ENCODE peak calls at places on chromosomes 16 and 17, in nine cellular contexts. Z is GM23248, N is MM.1S, L is neural progenitor cell, G is OCI-LY7, W is hepatocyte, X is HCT116, D is PC-3, Y is SK-N-SH. U is an unnamed sample.

GRCh38 chr16:21104124-21104860 is 46.4 kb downstream of the DNAH3 start:
- DNase-seq in Z (peak), N (no peak), L (peak), G (no peak), W (no peak), X (no peak), D (no peak), Y (peak), U (no peak)

GRCh38 chr17:79747508-79748295 is 17.0 kb downstream of the ENPP7 start:
- DNase-seq in Z (peak), N (no peak), L (peak), G (no peak), W (peak), X (no peak), D (no peak), Y (peak), U (peak)

GRCh38 chr17:54744750-54745149 is 155.9 kb upstream of the TOM1L1 start:
- DNase-seq in Z (no peak), N (no peak), L (no peak), G (no peak), W (no peak), X (no peak), D (no peak), Y (no peak), U (no peak)

GRCh38 chr16:63787014-63787413 is 1334.8 kb downstream of the CDH11 start:
- DNase-seq in Z (no peak), N (no peak), L (no peak), G (peak), W (no peak), X (no peak), D (no peak), Y (no peak), U (peak)

GRCh38 chr17:37527249-37527851 is 37.7 kb downstream of the DUSP14 start:
- DNase-seq in Z (peak), N (peak), L (peak), G (peak), W (peak), X (peak), D (peak), Y (peak), U (peak)

GRCh38 chr16:88569614-88569984 is 604 bp upstream of the ZC3H18 start:
- DNase-seq in Z (peak), N (peak), L (peak), G (no peak), W (peak), X (no peak), D (no peak), Y (peak), U (peak)

GRCh38 chr17:8068736-8069586 is 18.6 kb downstream of the ALOX12B start:
- DNase-seq in Z (no peak), N (no peak), L (no peak), G (no peak), W (no peak), X (no peak), D (no peak), Y (no peak), U (no peak)

GRCh38 chr16:11249233-11250061 is 6.6 kb downstream of the SOCS1 start:
- DNase-seq in Z (no peak), N (no peak), L (no peak), G (no peak), W (no peak), X (no peak), D (no peak), Y (no peak), U (peak)

GRCh38 chr17:19327039-19327776 is 35.3 kb downstream of the B9D1 start:
- DNase-seq in Z (peak), N (no peak), L (no peak), G (no peak), W (no peak), X (peak), D (peak), Y (no peak), U (no peak)

GRCh38 chr17:6641374-6641818 is 536 bp downstream of the TXNDC17 start:
- DNase-seq in Z (peak), N (peak), L (no peak), G (peak), W (peak), X (no peak), D (peak), Y (no peak), U (no peak)

GRCh38 chr16:53053967-53054669 is 673 bp upstream of the CHD9 start:
- DNase-seq in Z (peak), N (peak), L (no peak), G (peak), W (peak), X (no peak), D (peak), Y (peak), U (no peak)

GRCh38 chr16:52068447-52069074 is 478.4 kb downstream of the TOX3 start:
- DNase-seq in Z (peak), N (peak), L (peak), G (no peak), W (peak), X (no peak), D (peak), Y (peak), U (peak)

GRCh38 chr16:69365901-69366300 is 14.3 kb upstream of the TMED6 start:
- DNase-seq in Z (peak), N (no peak), L (no peak), G (no peak), W (no peak), X (no peak), D (no peak), Y (no peak), U (no peak)

GRCh38 chr17:41382396-41382795 is 290 bp upstream of the KRT34 start:
- DNase-seq in Z (peak), N (no peak), L (no peak), G (no peak), W (no peak), X (no peak), D (no peak), Y (no peak), U (no peak)

GRCh38 chr16:12920739-12921138 is 19.3 kb downstream of the SHISA9 start:
- DNase-seq in Z (no peak), N (no peak), L (no peak), G (no peak), W (no peak), X (no peak), D (no peak), Y (no peak), U (no peak)

GRCh38 chr16:31386157-31386984 is 6.8 kb upstream of the ITGAD start:
- DNase-seq in Z (peak), N (peak), L (no peak), G (no peak), W (peak), X (peak), D (peak), Y (no peak), U (peak)

GRCh38 chr17:35898283-35899070 is 18.3 kb upstream of the CCL5 start:
- DNase-seq in Z (no peak), N (no peak), L (no peak), G (no peak), W (no peak), X (no peak), D (peak), Y (no peak), U (no peak)

GRCh38 chr17:76953926-76954325 is 85.7 kb downstream of the MGAT5B start:
- DNase-seq in Z (no peak), N (no peak), L (no peak), G (no peak), W (no peak), X (no peak), D (peak), Y (no peak), U (no peak)

GRCh38 chr17:76958974-76959373 is 90.8 kb downstream of the MGAT5B start:
- DNase-seq in Z (no peak), N (no peak), L (no peak), G (no peak), W (no peak), X (no peak), D (no peak), Y (peak), U (no peak)

GRCh38 chr17:76957600-76958464 is 89.6 kb downstream of the MGAT5B start:
- DNase-seq in Z (peak), N (no peak), L (peak), G (peak), W (no peak), X (no peak), D (no peak), Y (no peak), U (peak)

GRCh38 chr17:76955191-76955590 is 87.0 kb downstream of the MGAT5B start:
- DNase-seq in Z (no peak), N (no peak), L (no peak), G (no peak), W (no peak), X (no peak), D (no peak), Y (no peak), U (no peak)

GRCh38 chr17:76956846-76957540 is 88.8 kb downstream of the MGAT5B start:
- DNase-seq in Z (no peak), N (no peak), L (no peak), G (peak), W (no peak), X (no peak), D (no peak), Y (no peak), U (no peak)
- H2AFZ ChIP-seq in Z (no peak), N (no peak), L (peak), G (peak), W (no peak), X (no peak), D (no peak), Y (no peak), U (no peak)

DNA sequence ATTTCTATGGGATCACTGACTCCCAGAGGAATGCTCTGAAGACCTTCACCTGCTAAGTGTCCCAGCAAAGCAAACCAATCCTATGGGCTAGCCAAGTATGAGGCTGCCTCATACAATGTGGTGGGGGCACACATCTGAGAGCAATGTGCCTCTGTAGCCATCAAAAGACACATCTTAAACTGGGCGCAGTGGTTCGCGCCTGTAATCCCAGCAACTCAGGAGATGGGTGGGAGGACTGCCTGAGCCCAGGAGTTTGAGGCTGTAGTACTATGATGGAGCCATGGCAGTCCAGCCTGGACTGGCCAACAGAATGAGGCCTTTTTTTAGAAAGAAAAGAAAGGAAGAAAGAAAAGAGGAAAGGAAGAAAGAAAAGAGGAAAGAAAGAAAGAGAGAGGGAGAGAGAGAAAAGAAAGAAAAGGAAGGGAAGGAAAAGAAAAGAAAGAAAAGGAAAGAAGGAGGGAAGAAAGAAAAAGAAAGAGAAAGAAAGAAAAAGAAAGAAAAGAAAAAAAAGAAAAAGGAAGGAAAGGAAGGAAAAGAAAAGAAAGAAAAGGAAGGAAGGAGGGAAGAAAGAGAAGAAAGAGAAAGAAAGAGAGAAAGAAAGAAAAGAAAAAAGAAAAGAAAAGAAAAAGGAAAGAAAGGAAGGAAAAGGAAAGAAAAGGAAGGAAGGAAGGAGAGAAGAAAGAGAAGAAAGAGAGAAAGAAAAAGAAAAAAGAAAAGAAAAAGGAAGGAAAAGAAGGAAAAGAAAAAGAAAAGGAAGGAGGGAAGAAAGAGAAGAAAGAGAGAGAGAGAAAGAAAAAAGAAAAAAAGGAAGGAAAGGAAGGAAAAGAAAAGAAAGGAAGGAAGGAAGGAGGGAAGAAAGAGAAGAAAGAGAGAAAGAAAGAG is 430.3 kb downstream of the SLC39A11 start:
- DNase-seq in Z (no peak), N (no peak), L (no peak), G (no peak), W (no peak), X (no peak), D (no peak), Y (no peak), U (no peak)
- TF ChIP-seq EZH2phosphoT487 in Z (no peak), N (no peak), L (no peak), G (no peak), W (no peak), X (no peak), D (no peak), Y (no peak), U (no peak)

GRCh38 chr17:80751070-80751459 is 206.4 kb downstream of the RPTOR start:
- DNase-seq in Z (peak), N (no peak), L (no peak), G (no peak), W (no peak), X (no peak), D (no peak), Y (no peak), U (no peak)
- H2AFZ ChIP-seq in Z (peak), N (no peak), L (no peak), G (no peak), W (no peak), X (no peak), D (no peak), Y (no peak), U (no peak)

GRCh38 chr17:42563543-42563942 is 1.6 kb downstream of the COASY start:
- DNase-seq in Z (peak), N (no peak), L (no peak), G (no peak), W (no peak), X (no peak), D (peak), Y (no peak), U (no peak)

GRCh38 chr17:42564815-42565522 is 1.9 kb upstream of the MLX start:
- DNase-seq in Z (no peak), N (no peak), L (no peak), G (no peak), W (no peak), X (no peak), D (no peak), Y (no peak), U (no peak)

GRCh38 chr17:42563950-42564349 is 2.0 kb downstream of the COASY start:
- DNase-seq in Z (no peak), N (no peak), L (no peak), G (no peak), W (no peak), X (no peak), D (no peak), Y (no peak), U (no peak)

GRCh38 chr17:42561908-42562844 is at the start of gene COASY:
- DNase-seq in Z (peak), N (peak), L (peak), G (peak), W (peak), X (peak), D (peak), Y (peak), U (peak)

GRCh38 chr17:42562845-42563509 is 1.0 kb downstream of the COASY start:
- DNase-seq in Z (no peak), N (no peak), L (no peak), G (peak), W (no peak), X (no peak), D (no peak), Y (no peak), U (no peak)
- TF ChIP-seq EZH2phosphoT487 in Z (no peak), N (no peak), L (no peak), G (no peak), W (no peak), X (no peak), D (no peak), Y (no peak), U (no peak)

DNA sequence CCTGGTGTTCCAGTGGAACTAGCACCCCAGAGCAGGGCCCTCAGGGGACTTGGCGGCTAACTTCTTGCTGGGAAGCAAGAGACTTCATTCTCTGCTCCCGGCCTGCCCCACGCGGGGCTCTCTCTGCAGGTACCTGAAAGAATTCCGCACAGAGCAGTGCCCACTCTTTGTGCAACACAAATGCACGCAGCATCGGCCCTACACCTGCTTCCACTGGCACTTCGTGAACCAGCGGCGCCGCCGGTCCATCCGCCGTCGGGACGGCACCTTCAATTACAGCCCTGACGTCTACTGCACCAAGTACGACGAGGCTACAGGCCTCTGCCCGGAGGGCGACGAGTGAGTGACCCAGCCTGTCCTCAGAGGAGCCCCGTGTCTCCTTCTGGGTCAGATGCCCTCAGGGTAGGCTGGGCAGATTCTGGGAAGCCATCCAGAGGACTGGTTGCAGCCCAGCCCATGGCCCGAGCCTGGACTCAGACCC is 25.1 kb downstream of the UNK start:
- DNase-seq in Z (no peak), N (no peak), L (no peak), G (no peak), W (no peak), X (no peak), D (no peak), Y (peak), U (no peak)
- H2AFZ ChIP-seq in Z (no peak), N (no peak), L (no peak), G (no peak), W (no peak), X (no peak), D (no peak), Y (no peak), U (no peak)

DNA sequence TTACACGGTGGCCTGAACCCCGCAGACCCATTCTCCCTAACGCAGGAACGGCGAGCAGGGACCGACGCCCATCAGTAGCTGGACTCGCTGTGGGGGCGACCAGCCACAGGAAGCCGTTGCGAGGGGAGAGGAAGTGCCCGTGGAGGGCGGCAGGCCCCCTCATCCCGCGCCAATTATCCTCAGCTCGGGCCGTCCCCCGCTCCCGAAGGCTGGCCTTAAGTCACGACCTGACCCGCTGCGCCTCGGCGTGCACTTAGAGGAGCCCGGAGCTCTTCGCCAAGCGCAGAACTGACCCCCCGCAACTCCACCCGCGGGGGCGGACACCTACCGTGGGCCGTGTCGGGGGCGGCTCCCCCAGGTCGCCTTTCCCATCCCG is 401 bp downstream of the ARL16 start:
- DNase-seq in Z (peak), N (no peak), L (peak), G (no peak), W (no peak), X (no peak), D (no peak), Y (no peak), U (no peak)
- TF ChIP-seq EZH2phosphoT487 in Z (no peak), N (no peak), L (no peak), G (no peak), W (no peak), X (no peak), D (no peak), Y (no peak), U (no peak)

DNA sequence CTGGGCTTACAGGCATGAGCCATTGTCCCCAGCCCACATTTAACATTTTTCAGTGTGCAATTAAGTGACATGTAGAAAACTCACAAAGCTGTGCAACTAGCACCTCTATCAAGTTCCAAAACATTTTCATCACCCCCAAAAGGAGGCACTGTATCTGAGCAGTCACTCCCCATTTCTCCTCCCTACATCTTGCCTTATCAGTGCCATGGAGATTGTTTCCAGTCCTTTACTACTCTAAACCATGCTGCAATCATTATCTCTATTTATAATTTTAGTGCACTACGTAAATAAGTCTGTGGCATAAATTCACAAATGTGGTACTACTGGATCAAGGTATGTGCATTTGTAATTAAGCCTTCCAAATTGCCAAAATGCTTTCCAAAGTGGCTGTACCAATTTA is 7.6 kb downstream of the MRPS23 start:
- DNase-seq in Z (no peak), N (no peak), L (no peak), G (no peak), W (no peak), X (no peak), D (no peak), Y (no peak), U (no peak)
- H2AFZ ChIP-seq in Z (no peak), N (no peak), L (no peak), G (no peak), W (no peak), X (no peak), D (no peak), Y (no peak), U (no peak)

GRCh38 chr16:19701091-19701490 is 16.9 kb downstream of the KNOP1 start:
- DNase-seq in Z (peak), N (no peak), L (no peak), G (no peak), W (no peak), X (no peak), D (no peak), Y (no peak), U (no peak)
- TF ChIP-seq EZH2phosphoT487 in Z (no peak), N (no peak), L (no peak), G (no peak), W (no peak), X (no peak), D (no peak), Y (no peak), U (no peak)

GRCh38 chr16:27973678-27974077 is 89.8 kb downstream of the GSG1L start:
- DNase-seq in Z (no peak), N (no peak), L (no peak), G (peak), W (no peak), X (no peak), D (no peak), Y (peak), U (peak)
- H2AFZ ChIP-seq in Z (no peak), N (no peak), L (no peak), G (no peak), W (no peak), X (no peak), D (no peak), Y (no peak), U (no peak)

U was measured in GM23338.